ENCODE peak calls at places on chromosomes 12 and 14, in four cellular contexts. Z is AG10803, J is heart left ventricle, F is HFFc6. V is an unnamed sample.

GRCh38 chr12:78918221-78918620 is 53.6 kb downstream of the SYT1 start:
- DNase-seq in J (no peak), F (no peak), Z (no peak), V (no peak)

GRCh38 chr14:21024668-21025373 is at the start of gene NDRG2:
- DNase-seq in F (no peak), J (peak), Z (no peak), V (no peak)

GRCh38 chr14:95523818-95524448 is 7.5 kb upstream of the SYNE3 start:
- DNase-seq in J (no peak), F (peak), Z (peak), V (peak)

GRCh38 chr12:32100888-32101287 is 5.8 kb upstream of the BICD1 start:
- DNase-seq in Z (no peak), J (no peak), F (no peak), V (no peak)

GRCh38 chr12:46386360-46386867 is 13.8 kb upstream of the SLC38A2 start:
- DNase-seq in J (no peak), Z (peak), F (peak), V (peak)

GRCh38 chr14:102238131-102238530 is 66.8 kb downstream of the MOK start:
- DNase-seq in J (no peak), F (no peak), Z (no peak), V (no peak)

GRCh38 chr12:57694459-57695019 is 607 bp downstream of the OS9 start:
- DNase-seq in J (no peak), F (no peak), Z (no peak), V (peak)

GRCh38 chr14:81352413-81352812 is 47.7 kb downstream of the STON2 start:
- DNase-seq in F (no peak), J (no peak), Z (no peak), V (no peak)

GRCh38 chr14:50521912-50522341 is 10.4 kb downstream of the MAP4K5 start:
- DNase-seq in Z (no peak), J (no peak), F (no peak), V (peak)

GRCh38 chr14:51821822-51822221 is 38.6 kb upstream of the GNG2 start:
- DNase-seq in F (peak), J (no peak), Z (peak), V (no peak)

GRCh38 chr12:132178801-132179401 is 34.6 kb downstream of the NOC4L start:
- DNase-seq in Z (no peak), J (peak), F (no peak), V (peak)

GRCh38 chr12:106978035-106978800 is 8.7 kb downstream of the MTERF2 start:
- DNase-seq in F (no peak), Z (peak), J (peak), V (no peak)

GRCh38 chr12:27580561-27581330 is 56.7 kb downstream of the PPFIBP1 start:
- DNase-seq in F (no peak), J (no peak), Z (no peak), V (peak)

GRCh38 chr12:70876952-70877351 is 43.6 kb downstream of the PTPRR start:
- DNase-seq in F (no peak), Z (peak), J (peak), V (peak)

GRCh38 chr14:86296173-86296572 is 766.2 kb downstream of the FLRT2 start:
- DNase-seq in J (no peak), Z (no peak), F (peak), V (no peak)

GRCh38 chr12:117098361-117099217 is 627 bp downstream of the TESC start:
- DNase-seq in Z (no peak), F (no peak), J (peak), V (no peak)

GRCh38 chr12:123139926-123140674 is 10.8 kb downstream of the PITPNM2 start:
- DNase-seq in F (peak), J (peak), Z (peak), V (peak)

GRCh38 chr12:104242546-104243206 is 27.1 kb downstream of the TXNRD1 start:
- DNase-seq in F (no peak), Z (no peak), J (no peak), V (no peak)

GRCh38 chr12:53234236-53234635 is 2.2 kb upstream of the RARG start:
- DNase-seq in J (no peak), Z (no peak), F (no peak), V (no peak)

GRCh38 chr12:13546231-13546630 is 349.7 kb downstream of the EMP1 start:
- DNase-seq in Z (no peak), J (no peak), F (no peak), V (no peak)

GRCh38 chr12:16036073-16036472 is 124.9 kb downstream of the DERA start:
- DNase-seq in F (no peak), Z (no peak), J (no peak), V (no peak)

GRCh38 chr12:42541965-42542364 is 47.6 kb downstream of the PRICKLE1 start:
- DNase-seq in Z (no peak), J (no peak), F (no peak), V (no peak)

GRCh38 chr12:70948236-70948975 is 27.9 kb upstream of the PTPRR start:
- DNase-seq in F (no peak), J (no peak), Z (no peak), V (no peak)

GRCh38 chr14:105005929-105006830 is 14.7 kb downstream of the CDCA4 start:
- DNase-seq in Z (no peak), F (no peak), J (no peak), V (no peak)

GRCh38 chr14:97057238-97057637 is 260.1 kb downstream of the VRK1 start:
- DNase-seq in F (no peak), J (no peak), Z (no peak), V (no peak)

GRCh38 chr14:87483651-87484260 is 509.2 kb downstream of the GALC start:
- DNase-seq in F (no peak), J (no peak), Z (peak), V (peak)

GRCh38 chr14:105087308-105087962 is 22.2 kb upstream of the GPR132 start:
- DNase-seq in F (peak), Z (peak), J (no peak), V (peak)

GRCh38 chr14:28502517-28502916 is 264.1 kb upstream of the FOXG1 start:
- DNase-seq in J (no peak), Z (no peak), F (no peak), V (peak)

GRCh38 chr12:54891717-54892478 is 37.6 kb downstream of the MUCL1 start:
- DNase-seq in F (no peak), Z (no peak), J (no peak), V (peak)

GRCh38 chr14:79516009-79516408 is 695.3 kb downstream of the DIO2 start:
- DNase-seq in J (no peak), F (no peak), Z (no peak), V (no peak)

GRCh38 chr14:30528119-30528518 is 30.8 kb upstream of the G2E3 start:
- DNase-seq in J (no peak), Z (no peak), F (no peak), V (no peak)

GRCh38 chr12:123532808-123533649 is 490 bp downstream of the RILPL1 start:
- DNase-seq in F (peak), Z (peak), J (peak), V (no peak)

GRCh38 chr12:53825246-53826081 is 73.7 kb upstream of the CISTR start:
- DNase-seq in Z (no peak), J (no peak), F (no peak), V (peak)

GRCh38 chr12:13692332-13692731 is 289.1 kb downstream of the GRIN2B start:
- DNase-seq in F (no peak), Z (no peak), J (no peak), V (no peak)

GRCh38 chr14:72904840-72905561 is 11.1 kb upstream of the DPF3 start:
- DNase-seq in J (no peak), Z (peak), F (peak), V (peak)

GRCh38 chr12:92718483-92718985 is 15.7 kb downstream of the PLEKHG7 start:
- DNase-seq in F (no peak), Z (no peak), J (no peak), V (no peak)

GRCh38 chr12:30753233-30753632 is 1.5 kb downstream of the CAPRIN2 start:
- DNase-seq in J (no peak), F (no peak), Z (peak), V (peak)

GRCh38 chr12:79689477-79690155 is 1.1 kb downstream of the PAWR start:
- DNase-seq in Z (peak), F (peak), J (peak), V (peak)

GRCh38 chr14:104576607-104577332 is 2.8 kb upstream of the C14orf180 start:
- DNase-seq in Z (no peak), J (no peak), F (no peak), V (no peak)

GRCh38 chr12:55694188-55694515 is 13.6 kb downstream of the ITGA7 start:
- DNase-seq in J (no peak), F (no peak), Z (no peak), V (no peak)

GRCh38 chr12:68686262-68686594 is 550 bp upstream of the NUP107 start:
- DNase-seq in F (no peak), Z (no peak), J (no peak), V (peak)

GRCh38 chr12:68686595-68687521 is at the start of gene NUP107:
- DNase-seq in J (peak), F (peak), Z (peak), V (peak)
- TF ChIP-seq CTCF in J (no peak), F (peak), Z (peak), V (peak)

GRCh38 chr14:60061371-60061770 is 30.4 kb upstream of the PCNX4 start:
- DNase-seq in J (no peak), Z (peak), F (no peak), V (peak)

GRCh38 chr14:60058087-60058486 is 33.6 kb upstream of the PCNX4 start:
- DNase-seq in J (no peak), Z (no peak), F (no peak), V (no peak)
- TF ChIP-seq CTCF in J (no peak), Z (no peak), F (no peak), V (no peak)

GRCh38 chr14:85241022-85241880 is 288.7 kb upstream of the FLRT2 start:
- DNase-seq in Z (no peak), J (no peak), F (no peak), V (no peak)
- TF ChIP-seq CTCF in Z (no peak), J (no peak), F (no peak), V (no peak)

GRCh38 chr12:3000548-3001275 is 41.5 kb downstream of the TEAD4 start:
- DNase-seq in J (no peak), Z (no peak), F (no peak), V (no peak)
- TF ChIP-seq CTCF in J (no peak), Z (no peak), F (peak), V (peak)